ENCODE peak calls at places on chromosomes 13 and 19, in four cellular contexts. Y is H1, X is HepG2, E is GM12878. C is an unnamed sample. For H3K9me3, the result is how much of the 10 kb centered on the place peaks cover.

GRCh38 chr19:30637926-30638325 is 265.7 kb downstream of the ZNF536 start:
- DNase-seq in X (no peak), E (no peak), Y (no peak), C (no peak)

GRCh38 chr19:10270616-10271394 is at the start of gene ICAM1:
- DNase-seq in Y (peak), X (peak), E (no peak), C (no peak)

GRCh38 chr19:11558881-11559828 is at the start of gene ELOF1:
- DNase-seq in E (peak), X (peak), Y (peak), C (peak)

GRCh38 chr19:57231686-57232085 is 863 bp downstream of the AURKC start:
- DNase-seq in Y (no peak), E (no peak), X (no peak), C (no peak)

GRCh38 chr19:44515907-44516306 is 13.6 kb downstream of the CEACAM20 start:
- DNase-seq in Y (no peak), E (no peak), X (no peak), C (no peak)

GRCh38 chr13:106418556-106418955 is 116.9 kb downstream of the EFNB2 start:
- DNase-seq in Y (no peak), E (no peak), X (no peak), C (no peak)

GRCh38 chr13:94280357-94280756 is 199.1 kb downstream of the DCT start:
- DNase-seq in E (no peak), X (no peak), Y (no peak), C (no peak)

GRCh38 chr13:30108216-30108912 is 199.0 kb downstream of the KATNAL1 start:
- DNase-seq in X (no peak), E (no peak), Y (no peak), C (no peak)

GRCh38 chr13:52848455-52849190 is at the start of gene PCDH8:
- DNase-seq in X (no peak), Y (peak), E (no peak), C (peak)

GRCh38 chr19:1449467-1450442 is at the start of gene APC2:
- DNase-seq in Y (peak), E (no peak), X (no peak), C (no peak)

GRCh38 chr19:47544476-47544875 is 28.5 kb downstream of the ZNF541 start:
- DNase-seq in X (no peak), Y (no peak), E (no peak), C (no peak)

GRCh38 chr13:110904748-110905147 is 10.1 kb downstream of the ANKRD10 start:
- DNase-seq in X (no peak), E (no peak), Y (no peak), C (no peak)

GRCh38 chr13:25232937-25233515 is 54.3 kb downstream of the MTMR6 start:
- DNase-seq in E (no peak), X (peak), Y (no peak), C (no peak)

GRCh38 chr13:92805766-92806165 is 420.8 kb upstream of the GPC6 start:
- DNase-seq in E (no peak), X (no peak), Y (no peak), C (no peak)

GRCh38 chr19:31261019-31261595 is 88.1 kb downstream of the TSHZ3 start:
- DNase-seq in X (no peak), Y (no peak), E (no peak), C (no peak)

GRCh38 chr19:4409123-4409933 is 6.9 kb downstream of the CHAF1A start:
- DNase-seq in Y (peak), E (no peak), X (no peak), C (peak)

GRCh38 chr19:5126498-5127223 is 157.7 kb downstream of the KDM4B start:
- DNase-seq in Y (no peak), X (no peak), E (no peak), C (no peak)

GRCh38 chr13:49367640-49368431 is 76.0 kb downstream of the CAB39L start:
- DNase-seq in E (no peak), X (no peak), Y (no peak), C (peak)

GRCh38 chr13:48801255-48801654 is 147.5 kb downstream of the CYSLTR2 start:
- DNase-seq in Y (no peak), E (no peak), X (no peak), C (no peak)

GRCh38 chr19:2212861-2213711 is 23.0 kb downstream of the PLEKHJ1 start:
- DNase-seq in E (no peak), Y (no peak), X (peak), C (no peak)

GRCh38 chr13:107847406-107847805 is 367.9 kb downstream of the LIG4 start:
- DNase-seq in E (no peak), X (no peak), Y (no peak), C (no peak)

GRCh38 chr19:56271096-56271495 is 1.5 kb upstream of the EDDM13 start:
- DNase-seq in X (no peak), Y (no peak), E (no peak), C (no peak)

GRCh38 chr19:40392894-40393517 is 3.0 kb upstream of the HIPK4 start:
- DNase-seq in E (no peak), Y (no peak), X (peak), C (no peak)

GRCh38 chr13:26019881-26020535 is 31.8 kb downstream of the SHISA2 start:
- DNase-seq in E (no peak), Y (peak), X (no peak), C (no peak)

GRCh38 chr13:62512194-62513141 is 1096.8 kb upstream of the PCDH20 start:
- DNase-seq in E (peak), X (peak), Y (peak), C (peak)

GRCh38 chr19:45508931-45509691 is 1.8 kb downstream of the VASP start:
- DNase-seq in E (peak), Y (peak), X (peak), C (no peak)

GRCh38 chr13:25574437-25575426 is 203.0 kb downstream of the ATP8A2 start:
- DNase-seq in Y (peak), X (peak), E (peak), C (peak)

GRCh38 chr13:42970824-42971669 is 21.0 kb downstream of the EPSTI1 start:
- DNase-seq in E (no peak), X (peak), Y (peak), C (peak)

GRCh38 chr13:60583911-60584753 is 187.1 kb downstream of the TDRD3 start:
- DNase-seq in Y (peak), X (no peak), E (no peak), C (peak)

GRCh38 chr13:24493356-24493755 is 19.2 kb downstream of the PARP4 start:
- DNase-seq in X (no peak), E (no peak), Y (no peak), C (no peak)

GRCh38 chr13:38687246-38688229 is 661 bp downstream of the FREM2 start:
- DNase-seq in Y (peak), X (no peak), E (no peak), C (peak)

GRCh38 chr13:111940892-111941291 is 126.1 kb upstream of the SOX1 start:
- DNase-seq in E (no peak), X (no peak), Y (peak), C (no peak)
- TF ChIP-seq SUZ12 in E (no peak), X (no peak), Y (no peak), C (no peak)

GRCh38 chr19:7088999-7089398 is 19.5 kb downstream of the ZNF557 start:
- DNase-seq in Y (no peak), E (no peak), X (no peak), C (no peak)
- H3K9me3 ChIP-seq in Y (half or more), E (under half), X (under half), C (half or more)

GRCh38 chr13:45630791-45631190 is 15.3 kb upstream of the ERICH6B start:
- DNase-seq in E (no peak), X (no peak), Y (no peak), C (no peak)
- TF ChIP-seq SUZ12 in E (no peak), X (no peak), Y (no peak), C (no peak)

GRCh38 chr19:50043967-50044366 is 18.2 kb downstream of the ZNF473 start:
- DNase-seq in Y (no peak), X (no peak), E (no peak), C (no peak)

GRCh38 chr19:50040967-50041366 is 15.2 kb downstream of the ZNF473 start:
- DNase-seq in E (no peak), Y (no peak), X (no peak), C (no peak)

GRCh38 chr19:50044922-50045321 is 19.1 kb downstream of the ZNF473 start:
- DNase-seq in E (no peak), X (no peak), Y (no peak), C (no peak)

GRCh38 chr19:50039968-50040367 is 14.2 kb downstream of the ZNF473 start:
- DNase-seq in E (no peak), Y (no peak), X (peak), C (no peak)

GRCh38 chr19:50042363-50043024 is 16.7 kb downstream of the ZNF473 start:
- DNase-seq in X (no peak), E (no peak), Y (no peak), C (no peak)
- H3K9me3 ChIP-seq in X (under half), E (under half), Y (half or more), C (half or more)

GRCh38 chr19:17981611-17982010 is 14.7 kb downstream of the KCNN1 start:
- DNase-seq in E (no peak), Y (no peak), X (no peak), C (no peak)
- TF ChIP-seq SUZ12 in E (no peak), Y (no peak), X (no peak), C (no peak)

C was measured in NT2/D1.